ENCODE peak calls at places on chromosomes 12 and 14, in eight cellular contexts. A is mesothelial cell of epicardium; L is GM23338; J is Peyer's patch; F is CD8-positive, alpha-beta T cell; P is thoracic aorta; B is MCF 10A; Z is H9. N is an unnamed sample.

GRCh38 chr12:48542300-48542928 is 17.0 kb downstream of the OR8S1 start:
- DNase-seq in A (no peak), L (peak; percentile 75), J (no peak), F (no peak), P (no peak), B (peak; percentile 73), Z (peak; percentile 55), N (no peak)

GRCh38 chr12:88993655-88994054 is 358.6 kb downstream of the DUSP6 start:
- DNase-seq in A (no peak), L (peak; percentile 65), J (no peak), F (no peak), P (no peak), B (peak; percentile 62), Z (no peak), N (no peak)

GRCh38 chr12:38785376-38785775 is 120.0 kb downstream of the CPNE8 start:
- DNase-seq in A (no peak), L (no peak), J (no peak), F (no peak), P (no peak), B (no peak), Z (no peak), N (no peak)

GRCh38 chr12:53380104-53380796 is at the start of gene SP1:
- DNase-seq in A (peak; percentile 98), L (peak; percentile 93), J (peak; percentile 99), F (peak; percentile 98), P (peak; percentile 50), B (peak; percentile 91), Z (peak; percentile 93), N (peak; percentile 94)

GRCh38 chr12:105223884-105224283 is 12.1 kb downstream of the APPL2 start:
- DNase-seq in A (no peak), L (no peak), J (no peak), F (no peak), P (no peak), B (no peak), Z (no peak), N (no peak)

GRCh38 chr12:103177624-103178023 is 220.2 kb downstream of the ASCL1 start:
- DNase-seq in A (no peak), L (no peak), J (no peak), F (no peak), P (no peak), B (no peak), Z (no peak), N (no peak)

GRCh38 chr12:116172224-116172849 is 105.2 kb downstream of the MED13L start:
- DNase-seq in A (no peak), L (no peak), J (no peak), F (no peak), P (no peak), B (peak; percentile 27), Z (no peak), N (no peak)

GRCh38 chr14:95265106-95266094 is 54.3 kb downstream of the CLMN start:
- DNase-seq in A (no peak), L (no peak), J (peak; percentile 43), F (no peak), P (peak; percentile 16), B (peak; percentile 99), Z (peak; percentile 17), N (no peak)

GRCh38 chr14:100375273-100375962 is 52.3 kb downstream of the SLC25A47 start:
- DNase-seq in A (peak; percentile 52), L (peak; percentile 66), J (peak; percentile 49), F (no peak), P (peak; percentile 70), B (peak; percentile 91), Z (peak; percentile 56), N (peak; percentile 78)

GRCh38 chr12:120214626-120215356 is 13.9 kb upstream of the RPLP0 start:
- DNase-seq in A (no peak), L (no peak), J (no peak), F (no peak), P (no peak), B (no peak), Z (no peak), N (no peak)

GRCh38 chr12:68932701-68933563 is at the start of gene CPM:
- DNase-seq in A (peak; percentile 51), L (peak; percentile 72), J (peak; percentile 68), F (peak; percentile 56), P (no peak), B (peak; percentile 31), Z (peak; percentile 77), N (no peak)

GRCh38 chr14:53285806-53286205 is 132.7 kb upstream of the DDHD1 start:
- DNase-seq in A (no peak), L (no peak), J (no peak), F (no peak), P (no peak), B (peak; percentile 34), Z (no peak), N (no peak)

GRCh38 chr14:43005807-43006206 is 1399.1 kb downstream of the LRFN5 start:
- DNase-seq in A (no peak), L (peak; percentile 2), J (no peak), F (no peak), P (no peak), B (no peak), Z (no peak), N (no peak)

GRCh38 chr12:12788131-12788530 is 2.7 kb downstream of the APOLD1 start:
- DNase-seq in A (no peak), L (no peak), J (no peak), F (no peak), P (no peak), B (peak; percentile 20), Z (no peak), N (no peak)

GRCh38 chr14:93023039-93023438 is 92.7 kb downstream of the ITPK1 start:
- DNase-seq in A (no peak), L (peak; percentile 62), J (no peak), F (no peak), P (no peak), B (no peak), Z (peak; percentile 71), N (no peak)

GRCh38 chr12:8449293-8449944 is 6.3 kb upstream of the CLEC6A start:
- DNase-seq in A (no peak), L (peak; percentile 45), J (no peak), F (no peak), P (no peak), B (no peak), Z (peak; percentile 60), N (no peak)

GRCh38 chr14:22305563-22306127 is 283.4 kb downstream of the DAD1 start:
- DNase-seq in A (no peak), L (no peak), J (no peak), F (no peak), P (no peak), B (no peak), Z (no peak), N (no peak)

GRCh38 chr14:22304324-22304723 is 284.7 kb downstream of the DAD1 start:
- DNase-seq in A (no peak), L (no peak), J (no peak), F (no peak), P (no peak), B (no peak), Z (no peak), N (no peak)

GRCh38 chr14:22300646-22301045 is 288.4 kb downstream of the DAD1 start:
- DNase-seq in A (no peak), L (no peak), J (no peak), F (no peak), P (no peak), B (no peak), Z (no peak), N (no peak)

GRCh38 chr14:22303589-22304195 is 285.3 kb downstream of the DAD1 start:
- DNase-seq in A (no peak), L (peak; percentile 61), J (no peak), F (no peak), P (no peak), B (peak; percentile 15), Z (no peak), N (no peak)
- TF ChIP-seq CTCF in A (peak; percentile 73), L (peak; percentile 62), J (no peak), F (no peak), P (peak; percentile 50), B (peak; percentile 52), Z (peak; percentile 74), N (no peak)

GRCh38 chr12:131835616-131836171 is 7.5 kb downstream of the MMP17 start:
- DNase-seq in A (no peak), L (no peak), J (no peak), F (no peak), P (no peak), B (no peak), Z (no peak), N (no peak)

GRCh38 chr12:131832393-131833231 is 4.4 kb downstream of the MMP17 start:
- DNase-seq in A (no peak), L (no peak), J (no peak), F (no peak), P (no peak), B (peak; percentile 53), Z (no peak), N (no peak)

GRCh38 chr12:131834798-131835615 is 6.8 kb downstream of the MMP17 start:
- DNase-seq in A (no peak), L (no peak), J (no peak), F (no peak), P (no peak), B (no peak), Z (no peak), N (no peak)

GRCh38 chr12:131833288-131833895 is 5.2 kb downstream of the MMP17 start:
- DNase-seq in A (no peak), L (no peak), J (no peak), F (no peak), P (no peak), B (no peak), Z (no peak), N (no peak)

DNA sequence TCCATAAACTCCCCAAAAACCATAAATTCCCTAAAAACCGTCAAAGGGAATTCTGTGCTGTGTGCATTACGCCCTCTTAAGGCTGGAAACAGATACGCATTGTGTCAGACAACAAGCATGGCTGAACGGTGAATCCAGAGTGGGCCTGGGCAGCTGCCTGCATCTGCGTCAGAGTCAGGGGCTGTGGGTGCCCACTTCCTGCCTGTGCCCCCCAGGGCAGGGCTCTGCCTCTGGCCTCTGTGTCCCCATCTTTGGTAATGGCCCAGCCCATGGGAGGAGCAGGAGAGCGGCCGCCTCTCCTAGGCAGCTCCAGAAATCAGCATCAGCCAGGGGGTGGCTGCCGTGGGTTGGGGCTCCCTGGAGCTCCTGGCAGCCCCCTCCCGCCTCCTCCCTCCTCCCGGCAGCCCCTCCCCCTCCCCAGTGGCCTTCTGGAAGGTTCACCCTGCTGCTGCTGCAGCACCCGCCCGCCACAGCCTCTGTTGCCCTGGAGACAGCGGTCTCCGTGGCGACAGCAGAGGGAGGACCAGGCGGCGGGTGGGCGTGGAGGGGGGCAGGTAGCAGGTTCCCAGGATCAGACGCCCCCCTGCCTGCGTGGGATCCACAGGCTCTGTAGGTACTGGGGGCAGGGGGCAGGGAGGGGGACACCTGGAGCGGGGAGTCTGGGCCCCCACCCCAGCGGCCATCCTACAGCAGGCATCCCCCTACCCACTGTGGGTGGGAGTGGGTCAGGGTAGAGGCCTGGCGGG is 5.9 kb downstream of the MMP17 start:
- DNase-seq in A (no peak), L (peak; percentile 66), J (no peak), F (no peak), P (no peak), B (peak; percentile 28), Z (no peak), N (no peak)
- TF ChIP-seq CTCF in A (no peak), L (peak; percentile 68), J (no peak), F (no peak), P (no peak), B (peak; percentile 1), Z (peak; percentile 71), N (no peak)

GRCh38 chr14:76181546-76181945 is 29.8 kb downstream of the GPATCH2L start:
- DNase-seq in A (no peak), L (peak; percentile 31), J (no peak), F (no peak), P (no peak), B (peak; percentile 6), Z (no peak), N (no peak)
- TF ChIP-seq CTCF in A (no peak), L (peak; percentile 47), J (no peak), F (peak; percentile 37), P (no peak), B (peak; percentile 20), Z (peak; percentile 46), N (no peak)

GRCh38 chr14:99351166-99352007 is 79.4 kb upstream of the BCL11B start:
- DNase-seq in A (no peak), L (peak; percentile 46), J (no peak), F (no peak), P (no peak), B (no peak), Z (no peak), N (no peak)
- TF ChIP-seq CTCF in A (no peak), L (peak; percentile 50), J (no peak), F (no peak), P (no peak), B (no peak), Z (peak; percentile 39), N (no peak)

N was measured in omental fat pad.